ENCODE peak calls at places on chromosomes 13 and 19, in eight cellular contexts. L, C, W, S, Z, G, E and F are unnamed samples.

GRCh38 chr13:113794086-113794485 is 35.1 kb downstream of the TMEM255B start:
- DNase-seq in E (peak), C (no peak), W (no peak), S (no peak), Z (no peak), L (no peak), G (no peak), F (no peak)

GRCh38 chr13:41587490-41587889 is 130.1 kb downstream of the RGCC start:
- DNase-seq in W (no peak), E (no peak), Z (no peak), C (no peak), G (no peak), S (no peak), L (peak), F (no peak)

GRCh38 chr13:98143601-98144500 is 957 bp downstream of the FARP1 start:
- DNase-seq in G (peak), L (peak), W (no peak), E (no peak), S (no peak), C (peak), Z (peak), F (peak)

GRCh38 chr19:13866463-13867046 is 10.4 kb upstream of the NANOS3 start:
- DNase-seq in S (no peak), E (no peak), W (no peak), Z (no peak), L (no peak), C (no peak), G (no peak), F (no peak)

GRCh38 chr13:78689011-78689410 is 30.1 kb upstream of the OBI1 start:
- DNase-seq in C (no peak), E (no peak), L (peak), G (no peak), S (peak), Z (no peak), W (no peak), F (peak)

GRCh38 chr19:29714953-29715694 is at the start of gene C19orf12:
- DNase-seq in L (peak), S (peak), C (peak), G (peak), W (peak), Z (peak), E (peak), F (peak)

GRCh38 chr13:105979586-105979985 is 555.9 kb downstream of the EFNB2 start:
- DNase-seq in L (no peak), G (no peak), E (peak), Z (no peak), W (no peak), S (peak), C (no peak), F (peak)

GRCh38 chr19:39059302-39059701 is 24.9 kb upstream of the ACP7 start:
- DNase-seq in W (no peak), Z (no peak), G (no peak), E (no peak), S (no peak), C (no peak), L (no peak), F (no peak)

GRCh38 chr13:61417171-61417570 is 1.5 kb upstream of the PCDH20 start:
- DNase-seq in S (no peak), W (no peak), C (no peak), E (no peak), L (no peak), Z (no peak), G (no peak), F (no peak)

GRCh38 chr13:74755065-74755464 is 620.9 kb upstream of the KLF12 start:
- DNase-seq in G (no peak), L (no peak), W (no peak), Z (no peak), E (no peak), S (no peak), C (no peak), F (no peak)

GRCh38 chr13:49421391-49421790 is 22.5 kb downstream of the CAB39L start:
- DNase-seq in C (no peak), E (no peak), Z (peak), S (no peak), G (no peak), L (peak), W (no peak), F (peak)

GRCh38 chr19:35206379-35206778 is 22.2 kb downstream of the FAM187B start:
- DNase-seq in E (no peak), L (no peak), W (peak), Z (no peak), C (no peak), S (no peak), G (no peak), F (no peak)